ENCODE peak calls at places on chromosomes 2 and 18, in ten cellular contexts. E is mammary epithelial cell; R is lower lobe of right lung; U is MM.1S; N is fibroblast of lung; P is PC-3; T is tibial artery; D is spleen; V is foreskin keratinocyte; Z is CD8-positive, alpha-beta memory T cell. O is an unnamed sample.

GRCh38 chr2:45195916-45196315 is 186.7 kb upstream of the SIX2 start:
- DNase-seq in E (no peak), R (no peak), U (no peak), N (no peak), P (no peak), T (no peak), D (no peak), V (no peak), Z (no peak), O (no peak)

GRCh38 chr18:10140461-10140911 is 226.7 kb downstream of the VAPA start:
- DNase-seq in E (no peak), R (no peak), U (peak; percentile 42), N (peak; percentile 42), P (peak; percentile 46), T (no peak), D (no peak), V (no peak), Z (no peak), O (no peak)

GRCh38 chr2:238784671-238785527 is 63.0 kb upstream of the TWIST2 start:
- DNase-seq in E (peak; percentile 34), R (peak; percentile 77), U (peak; percentile 51), N (peak; percentile 73), P (peak; percentile 69), T (peak; percentile 82), D (no peak), V (peak; percentile 11), Z (peak; percentile 34), O (peak; percentile 29)

GRCh38 chr2:58992062-58992736 is 751.1 kb upstream of the FANCL start:
- DNase-seq in E (no peak), R (no peak), U (no peak), N (no peak), P (no peak), T (no peak), D (no peak), V (no peak), Z (no peak), O (no peak)

GRCh38 chr18:8097942-8098341 is 511.3 kb upstream of the RAB12 start:
- DNase-seq in E (no peak), R (no peak), U (no peak), N (no peak), P (no peak), T (no peak), D (no peak), V (no peak), Z (no peak), O (no peak)

GRCh38 chr18:54995421-54995820 is 36.2 kb upstream of the CCDC68 start:
- DNase-seq in E (no peak), R (no peak), U (no peak), N (no peak), P (no peak), T (no peak), D (no peak), V (no peak), Z (no peak), O (no peak)

GRCh38 chr2:162123806-162124758 is 28.0 kb downstream of the GCG start:
- DNase-seq in E (peak; percentile 38), R (no peak), U (peak; percentile 73), N (peak; percentile 77), P (peak; percentile 88), T (no peak), D (no peak), V (no peak), Z (peak; percentile 57), O (peak; percentile 68)

GRCh38 chr2:111918383-111918806 is 20.0 kb downstream of the MERTK start:
- DNase-seq in E (no peak), R (no peak), U (peak; percentile 28), N (peak; percentile 97), P (peak; percentile 51), T (no peak), D (no peak), V (no peak), Z (no peak), O (no peak)

GRCh38 chr2:12848176-12848575 is 131.4 kb downstream of the TRIB2 start:
- DNase-seq in E (no peak), R (no peak), U (no peak), N (no peak), P (no peak), T (no peak), D (no peak), V (no peak), Z (no peak), O (no peak)

GRCh38 chr2:12842917-12843316 is 126.2 kb downstream of the TRIB2 start:
- DNase-seq in E (peak; percentile 21), R (no peak), U (no peak), N (no peak), P (peak; percentile 46), T (no peak), D (no peak), V (no peak), Z (no peak), O (no peak)

GRCh38 chr2:12844511-12844910 is 127.8 kb downstream of the TRIB2 start:
- DNase-seq in E (no peak), R (no peak), U (no peak), N (no peak), P (no peak), T (no peak), D (no peak), V (no peak), Z (no peak), O (no peak)

GRCh38 chr2:12852135-12852534 is 135.4 kb downstream of the TRIB2 start:
- DNase-seq in E (no peak), R (no peak), U (no peak), N (no peak), P (no peak), T (no peak), D (no peak), V (no peak), Z (no peak), O (no peak)

DNA sequence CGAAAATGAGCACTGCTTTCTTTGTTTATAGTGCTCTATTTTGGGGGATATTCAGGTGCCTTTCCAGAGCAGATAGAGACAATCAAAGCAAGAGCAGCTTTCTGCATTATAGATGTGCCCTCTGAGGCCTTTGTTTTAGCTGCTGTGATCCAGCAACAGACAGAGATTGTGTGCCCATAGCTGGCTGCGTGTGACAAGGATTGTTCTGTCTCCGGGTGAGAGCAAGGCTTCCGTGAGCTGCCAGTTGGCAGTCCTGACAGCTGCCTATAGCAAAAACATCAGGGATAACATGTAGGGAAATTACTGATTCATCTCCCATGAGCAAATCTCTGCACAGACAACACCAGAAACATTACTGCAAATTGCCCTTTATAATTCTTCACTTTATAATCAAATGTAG is 131.0 kb downstream of the TRIB2 start:
- DNase-seq in E (no peak), R (no peak), U (no peak), N (no peak), P (no peak), T (no peak), D (no peak), V (no peak), Z (no peak), O (no peak)
- H3K4me1 ChIP-seq in E (no peaks in the 10 kb centered on the region), R (no peaks in the 10 kb centered on the region), U (no peaks in the 10 kb centered on the region), N (peaks cover 4% of the 10 kb centered on the region), P (no peaks in the 10 kb centered on the region), T (no peaks in the 10 kb centered on the region), D (no peaks in the 10 kb centered on the region), V (no peaks in the 10 kb centered on the region), Z (no peaks in the 10 kb centered on the region), O (no peaks in the 10 kb centered on the region)

GRCh38 chr18:63101811-63102210 is 217.8 kb downstream of the BCL2 start:
- DNase-seq in E (no peak), R (no peak), U (no peak), N (no peak), P (no peak), T (no peak), D (no peak), V (no peak), Z (no peak), O (no peak)

GRCh38 chr18:63099026-63099840 is 220.3 kb downstream of the BCL2 start:
- DNase-seq in E (no peak), R (no peak), U (no peak), N (no peak), P (no peak), T (no peak), D (no peak), V (no peak), Z (no peak), O (no peak)

GRCh38 chr18:63098014-63098981 is 221.3 kb downstream of the BCL2 start:
- DNase-seq in E (no peak), R (no peak), U (peak; percentile 83), N (no peak), P (no peak), T (no peak), D (no peak), V (no peak), Z (peak; percentile 45), O (no peak)

GRCh38 chr18:63100626-63100900 is 219.0 kb downstream of the BCL2 start:
- DNase-seq in E (no peak), R (no peak), U (no peak), N (no peak), P (no peak), T (no peak), D (no peak), V (no peak), Z (no peak), O (no peak)

DNA sequence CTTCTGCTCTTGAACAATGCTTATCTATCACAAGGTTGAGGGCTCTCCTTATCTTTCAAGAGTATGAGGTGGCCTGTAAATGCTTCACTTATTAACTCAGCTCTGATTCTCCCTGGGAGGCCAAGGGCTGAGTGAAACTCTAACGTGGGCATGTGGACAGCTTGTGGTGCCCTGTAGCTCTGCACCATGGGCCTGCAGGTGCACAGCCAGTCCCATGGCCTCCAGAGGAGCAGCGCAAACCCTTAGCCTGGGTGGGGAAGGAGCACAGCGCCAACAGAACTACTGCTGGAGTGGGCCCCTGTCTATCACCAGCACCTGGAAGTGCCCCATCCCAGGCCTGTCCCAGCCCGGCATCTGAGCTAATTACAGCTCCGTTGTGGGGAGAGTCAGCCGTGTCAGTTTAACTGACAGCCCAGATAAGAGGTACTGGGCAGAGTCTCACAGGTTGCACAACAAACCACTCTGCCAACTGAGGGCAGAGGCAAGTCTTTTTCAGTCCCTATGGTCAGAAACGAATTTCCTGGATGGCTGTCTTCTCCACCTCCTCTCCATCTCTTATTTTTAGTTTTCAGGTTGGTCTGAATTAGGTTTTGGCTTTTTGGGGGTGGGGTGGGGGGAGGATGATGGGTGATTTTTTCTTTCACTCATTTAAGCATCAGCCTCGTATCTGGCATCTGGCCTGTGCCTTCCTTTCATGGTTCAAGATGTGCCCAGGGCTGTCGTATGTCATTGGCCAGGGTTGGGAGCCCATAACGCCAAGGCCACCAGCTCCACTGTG is 219.5 kb downstream of the BCL2 start:
- DNase-seq in E (no peak), R (no peak), U (no peak), N (no peak), P (no peak), T (no peak), D (peak; percentile 74), V (no peak), Z (no peak), O (no peak)
- H3K27ac ChIP-seq in E (no peak overlapping the region), R (peak overlapping the region; percentile 51), U (no peak overlapping the region), N (no peak overlapping the region), P (no peak overlapping the region), T (no peak overlapping the region), D (no peak overlapping the region), V (no peak overlapping the region), Z (no peak overlapping the region), O (no peak overlapping the region)

DNA sequence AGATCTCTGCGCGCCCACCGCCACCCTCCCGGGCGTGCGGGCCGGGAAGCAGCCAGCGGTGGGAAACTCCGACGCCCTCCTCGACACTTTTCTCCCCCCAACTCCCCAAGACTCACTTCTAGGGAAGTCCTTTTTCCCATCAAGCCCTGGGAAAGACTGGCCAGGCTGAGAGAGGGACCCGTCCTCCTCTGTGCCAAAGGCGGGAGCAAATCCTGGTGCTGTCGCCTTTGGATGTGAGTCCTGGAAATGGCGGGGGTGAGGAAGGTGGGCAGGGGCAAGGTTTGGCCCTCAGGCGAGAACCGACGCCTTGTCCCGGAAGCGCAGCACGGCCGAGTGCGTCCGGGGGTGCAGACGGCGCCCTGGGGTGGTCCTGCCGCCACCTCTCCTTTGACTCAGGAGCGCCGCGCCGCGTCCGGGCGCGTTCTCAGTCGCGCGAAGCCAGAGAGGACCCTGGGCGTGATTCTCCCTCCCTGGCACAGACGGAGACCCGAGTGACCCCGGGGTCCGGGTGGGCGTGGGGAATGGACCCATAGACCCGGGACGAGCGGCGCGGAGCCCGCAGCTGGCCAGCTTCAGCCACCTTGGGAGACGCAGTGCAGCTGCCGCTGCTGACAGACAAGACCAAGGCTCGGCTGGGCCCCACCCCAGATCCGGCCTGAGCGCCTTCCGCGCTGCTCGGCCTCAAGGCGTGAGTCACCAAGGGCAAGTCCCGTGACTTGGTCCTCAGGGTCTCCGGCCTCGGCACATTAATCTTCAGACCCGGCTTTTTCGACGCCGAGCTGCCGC is 3.5 kb upstream of the LBX2 start:
- DNase-seq in E (peak; percentile 55), R (peak; percentile 87), U (peak; percentile 58), N (peak; percentile 90), P (no peak), T (peak; percentile 88), D (peak; percentile 93), V (no peak), Z (no peak), O (peak; percentile 75)
- H3K27me3 ChIP-seq in E (no peaks in the 10 kb centered on the region), R (peaks cover 38% of the 10 kb centered on the region), U (peaks cover 22% of the 10 kb centered on the region), N (no peaks in the 10 kb centered on the region), P (no peaks in the 10 kb centered on the region), T (peaks cover 56% of the 10 kb centered on the region), D (peaks cover 56% of the 10 kb centered on the region), V (peaks cover 40% of the 10 kb centered on the region), Z (peaks cover 20% of the 10 kb centered on the region), O (peaks cover 2% of the 10 kb centered on the region)

GRCh38 chr18:37434161-37434860 is 131.3 kb downstream of the CELF4 start:
- DNase-seq in E (no peak), R (no peak), U (peak; percentile 89), N (no peak), P (no peak), T (no peak), D (no peak), V (no peak), Z (no peak), O (no peak)
- H3K4me1 ChIP-seq in E (peaks cover 9% of the 10 kb centered on the region), R (no peaks in the 10 kb centered on the region), U (peaks cover 52% of the 10 kb centered on the region), N (no peaks in the 10 kb centered on the region), P (no peaks in the 10 kb centered on the region), T (no peaks in the 10 kb centered on the region), D (no peaks in the 10 kb centered on the region), V (peaks cover 4% of the 10 kb centered on the region), Z (no peaks in the 10 kb centered on the region), O (no peaks in the 10 kb centered on the region)